ENCODE peak calls at places on chromosomes 6 and 20, in five cellular contexts. One of them, this sample, is unnamed.

GRCh38 chr6:159966339-159966738 is 2.5 kb upstream of the IGF2R start:
- DNase-seq in RWPE1: no peak
- DNase-seq in adrenal gland: no peak
- DNase-seq in uterus: no peak
- DNase-seq in retinal pigment epithelial cell: no peak
- DNase-seq in this sample: no peak

GRCh38 chr6:161437851-161438250 is 164.0 kb upstream of the AGPAT4 start:
- DNase-seq in RWPE1: peak
- DNase-seq in adrenal gland: no peak
- DNase-seq in retinal pigment epithelial cell: no peak
- DNase-seq in uterus: no peak
- DNase-seq in this sample: no peak

GRCh38 chr6:145707397-145707796 is 27.9 kb downstream of the EPM2A start:
- DNase-seq in RWPE1: no peak
- DNase-seq in adrenal gland: no peak
- DNase-seq in uterus: no peak
- DNase-seq in retinal pigment epithelial cell: no peak
- DNase-seq in this sample: no peak

GRCh38 chr6:24078200-24078599 is 47.8 kb upstream of the NRSN1 start:
- DNase-seq in retinal pigment epithelial cell: no peak
- DNase-seq in adrenal gland: no peak
- DNase-seq in RWPE1: no peak
- DNase-seq in uterus: no peak
- DNase-seq in this sample: no peak

GRCh38 chr6:40164345-40164755 is 230.1 kb upstream of the MOCS1 start:
- DNase-seq in RWPE1: no peak
- DNase-seq in adrenal gland: no peak
- DNase-seq in retinal pigment epithelial cell: no peak
- DNase-seq in uterus: peak
- DNase-seq in this sample: no peak

GRCh38 chr6:111105578-111105977 is 18.3 kb downstream of the SLC16A10 start:
- DNase-seq in RWPE1: peak
- DNase-seq in adrenal gland: peak
- DNase-seq in retinal pigment epithelial cell: peak
- DNase-seq in uterus: peak
- DNase-seq in this sample: no peak

GRCh38 chr6:54198134-54198533 is 86.9 kb downstream of the MLIP start:
- DNase-seq in RWPE1: no peak
- DNase-seq in retinal pigment epithelial cell: no peak
- DNase-seq in uterus: no peak
- DNase-seq in adrenal gland: no peak
- DNase-seq in this sample: no peak

GRCh38 chr6:127587875-127588274 is 10.9 kb downstream of the C6orf58 start:
- DNase-seq in uterus: no peak
- DNase-seq in adrenal gland: no peak
- DNase-seq in retinal pigment epithelial cell: no peak
- DNase-seq in RWPE1: no peak
- DNase-seq in this sample: no peak

GRCh38 chr20:48463916-48464315 is 363.9 kb downstream of the PREX1 start:
- DNase-seq in retinal pigment epithelial cell: peak
- DNase-seq in uterus: peak
- DNase-seq in adrenal gland: no peak
- DNase-seq in RWPE1: no peak
- DNase-seq in this sample: no peak

GRCh38 chr6:32779036-32779435 is 15.7 kb upstream of the HLA-DQB2 start:
- DNase-seq in retinal pigment epithelial cell: no peak
- DNase-seq in uterus: no peak
- DNase-seq in RWPE1: no peak
- DNase-seq in adrenal gland: no peak
- DNase-seq in this sample: no peak

GRCh38 chr6:74073896-74074295 is 377.9 kb downstream of the CD109 start:
- DNase-seq in RWPE1: no peak
- DNase-seq in retinal pigment epithelial cell: no peak
- DNase-seq in uterus: no peak
- DNase-seq in adrenal gland: no peak
- DNase-seq in this sample: no peak

GRCh38 chr20:20391115-20391514 is 23.2 kb downstream of the INSM1 start:
- DNase-seq in uterus: no peak
- DNase-seq in retinal pigment epithelial cell: no peak
- DNase-seq in RWPE1: no peak
- DNase-seq in adrenal gland: no peak
- DNase-seq in this sample: no peak

GRCh38 chr6:38184780-38185080 is 365.2 kb downstream of the ZFAND3 start:
- DNase-seq in adrenal gland: no peak
- DNase-seq in retinal pigment epithelial cell: no peak
- DNase-seq in uterus: no peak
- DNase-seq in RWPE1: no peak
- DNase-seq in this sample: peak

GRCh38 chr6:26516481-26517427 is 16.7 kb downstream of the BTN1A1 start:
- DNase-seq in RWPE1: no peak
- DNase-seq in adrenal gland: no peak
- DNase-seq in retinal pigment epithelial cell: no peak
- DNase-seq in uterus: no peak
- DNase-seq in this sample: no peak

GRCh38 chr6:80454197-80454596 is 347.7 kb downstream of the BCKDHB start:
- DNase-seq in RWPE1: peak
- DNase-seq in retinal pigment epithelial cell: peak
- DNase-seq in adrenal gland: no peak
- DNase-seq in uterus: no peak
- DNase-seq in this sample: peak

GRCh38 chr6:154916857-154917256 is 78.3 kb upstream of the TIAM2 start:
- DNase-seq in adrenal gland: no peak
- DNase-seq in RWPE1: no peak
- DNase-seq in uterus: no peak
- DNase-seq in retinal pigment epithelial cell: no peak
- DNase-seq in this sample: no peak

GRCh38 chr20:43549416-43550136 is 9.3 kb upstream of the SGK2 start:
- DNase-seq in retinal pigment epithelial cell: no peak
- DNase-seq in adrenal gland: no peak
- DNase-seq in uterus: no peak
- DNase-seq in RWPE1: no peak
- DNase-seq in this sample: no peak

GRCh38 chr6:100210138-100210872 is 216.3 kb upstream of the MCHR2 start:
- DNase-seq in retinal pigment epithelial cell: no peak
- DNase-seq in uterus: no peak
- DNase-seq in adrenal gland: no peak
- DNase-seq in RWPE1: no peak
- DNase-seq in this sample: no peak

GRCh38 chr6:99471638-99472037 is 43.6 kb downstream of the USP45 start:
- DNase-seq in retinal pigment epithelial cell: no peak
- DNase-seq in RWPE1: no peak
- DNase-seq in uterus: no peak
- DNase-seq in adrenal gland: no peak
- DNase-seq in this sample: no peak

GRCh38 chr6:144882425-144882824 is 597.3 kb downstream of the UTRN start:
- DNase-seq in adrenal gland: no peak
- DNase-seq in RWPE1: no peak
- DNase-seq in retinal pigment epithelial cell: no peak
- DNase-seq in uterus: no peak
- DNase-seq in this sample: no peak

GRCh38 chr6:101730954-101731353 is 337.4 kb downstream of the GRIK2 start:
- DNase-seq in retinal pigment epithelial cell: no peak
- DNase-seq in uterus: no peak
- DNase-seq in RWPE1: no peak
- DNase-seq in adrenal gland: no peak
- DNase-seq in this sample: no peak

GRCh38 chr6:47165918-47166317 is 123.8 kb upstream of the ADGRF1 start:
- DNase-seq in retinal pigment epithelial cell: no peak
- DNase-seq in RWPE1: no peak
- DNase-seq in adrenal gland: no peak
- DNase-seq in uterus: no peak
- DNase-seq in this sample: no peak

GRCh38 chr6:33112148-33112547 is 36.4 kb downstream of the HLA-DPB1 start:
- DNase-seq in uterus: no peak
- DNase-seq in RWPE1: peak
- DNase-seq in adrenal gland: peak
- DNase-seq in retinal pigment epithelial cell: peak
- DNase-seq in this sample: peak

GRCh38 chr6:117534974-117535373 is 52.5 kb downstream of the DCBLD1 start:
- DNase-seq in RWPE1: no peak
- DNase-seq in adrenal gland: no peak
- DNase-seq in uterus: no peak
- DNase-seq in retinal pigment epithelial cell: no peak
- DNase-seq in this sample: no peak

GRCh38 chr20:32296874-32297420 is 19.5 kb downstream of the KIF3B start:
- DNase-seq in adrenal gland: no peak
- DNase-seq in uterus: no peak
- DNase-seq in retinal pigment epithelial cell: no peak
- DNase-seq in RWPE1: no peak
- DNase-seq in this sample: no peak

GRCh38 chr6:35160642-35161041 is 19.5 kb upstream of the TCP11 start:
- DNase-seq in uterus: no peak
- DNase-seq in adrenal gland: no peak
- DNase-seq in RWPE1: no peak
- DNase-seq in retinal pigment epithelial cell: no peak
- DNase-seq in this sample: no peak

GRCh38 chr20:47929368-47930115 is 144.3 kb upstream of the SULF2 start:
- DNase-seq in RWPE1: peak
- DNase-seq in adrenal gland: peak
- DNase-seq in retinal pigment epithelial cell: peak
- DNase-seq in uterus: no peak
- DNase-seq in this sample: no peak

GRCh38 chr6:31621320-31621939 is 915 bp downstream of the PRRC2A start:
- DNase-seq in adrenal gland: no peak
- DNase-seq in retinal pigment epithelial cell: no peak
- DNase-seq in uterus: no peak
- DNase-seq in RWPE1: no peak
- DNase-seq in this sample: no peak

GRCh38 chr6:11810854-11811643 is 32.4 kb upstream of the ADTRP start:
- DNase-seq in retinal pigment epithelial cell: peak
- DNase-seq in RWPE1: no peak
- DNase-seq in adrenal gland: no peak
- DNase-seq in uterus: no peak
- DNase-seq in this sample: no peak

GRCh38 chr20:208937-209566 is 18.0 kb upstream of the DEFB129 start:
- DNase-seq in uterus: no peak
- DNase-seq in adrenal gland: peak
- DNase-seq in retinal pigment epithelial cell: peak
- DNase-seq in RWPE1: peak
- DNase-seq in this sample: peak
- TF ChIP-seq CTCF in uterus: peak
- TF ChIP-seq CTCF in adrenal gland: peak
- TF ChIP-seq CTCF in retinal pigment epithelial cell: peak
- TF ChIP-seq CTCF in RWPE1: peak
- TF ChIP-seq CTCF in this sample: peak

DNA sequence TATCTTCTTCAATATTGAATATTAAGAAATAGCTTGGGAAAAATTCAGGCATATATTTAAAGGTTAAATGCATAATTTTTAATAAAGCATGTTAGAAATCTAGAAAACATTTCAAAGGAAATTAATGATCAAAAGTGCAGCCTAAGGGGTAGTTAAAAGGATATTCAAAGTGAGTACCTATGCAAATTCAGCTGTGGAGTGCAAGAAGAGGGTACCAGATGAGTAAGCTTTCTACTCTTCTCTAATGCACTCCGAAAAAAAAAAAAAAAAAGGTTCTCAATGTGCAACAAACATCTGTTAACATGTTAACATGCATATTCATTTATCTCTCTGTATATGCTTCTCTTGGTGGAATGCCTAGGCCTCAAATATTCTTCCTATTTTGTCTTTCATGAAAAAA is 32.0 kb upstream of the KATNA1 start:
- DNase-seq in retinal pigment epithelial cell: no peak
- DNase-seq in uterus: no peak
- DNase-seq in adrenal gland: no peak
- DNase-seq in RWPE1: no peak
- DNase-seq in this sample: peak
- TF ChIP-seq CTCF in retinal pigment epithelial cell: no peak
- TF ChIP-seq CTCF in uterus: no peak
- TF ChIP-seq CTCF in adrenal gland: no peak
- TF ChIP-seq CTCF in RWPE1: no peak
- TF ChIP-seq CTCF in this sample: no peak

DNA sequence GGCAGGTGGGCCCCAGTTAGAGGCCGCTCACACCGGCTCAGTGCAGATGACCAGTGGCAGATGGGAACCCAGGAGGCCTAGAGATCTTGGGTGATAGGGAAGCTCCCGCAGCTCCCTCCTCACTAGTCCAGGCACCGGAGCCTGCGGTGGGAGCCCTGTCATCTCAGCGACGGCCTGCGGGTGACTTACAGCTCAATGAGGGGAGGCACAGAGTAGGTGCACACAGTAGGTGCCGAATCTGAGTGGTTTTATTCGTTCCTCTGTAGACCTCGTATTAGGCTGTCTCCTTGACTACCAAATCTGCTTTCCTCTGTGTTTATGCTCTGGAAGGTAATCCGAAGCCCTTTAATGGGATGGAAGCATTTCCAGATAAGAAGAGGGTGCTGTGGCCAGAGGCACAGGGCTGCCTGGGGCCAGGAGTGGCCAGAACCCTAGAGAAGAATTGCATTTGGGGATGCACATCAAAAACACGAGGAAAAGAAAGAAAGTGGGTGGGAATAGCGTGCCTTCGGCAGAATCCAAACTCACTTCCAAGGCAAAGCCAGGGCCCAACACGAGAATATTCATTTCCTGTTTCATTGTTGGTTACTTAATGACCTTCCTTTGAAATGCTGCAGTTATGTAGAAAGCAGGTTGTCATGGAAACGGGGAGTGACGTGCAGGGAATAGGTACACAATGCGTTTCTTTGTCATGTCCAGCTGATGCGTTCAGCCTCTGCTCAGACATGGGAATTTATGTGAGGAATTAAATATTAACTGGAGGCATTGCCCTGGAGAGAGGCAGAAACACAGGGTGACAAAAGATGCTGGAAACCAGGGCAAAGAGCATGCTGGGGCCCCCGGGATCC is 24.7 kb downstream of the MYT1 start:
- DNase-seq in retinal pigment epithelial cell: peak
- DNase-seq in adrenal gland: peak
- DNase-seq in uterus: no peak
- DNase-seq in RWPE1: peak
- DNase-seq in this sample: no peak
- TF ChIP-seq CTCF in retinal pigment epithelial cell: no peak
- TF ChIP-seq CTCF in adrenal gland: no peak
- TF ChIP-seq CTCF in uterus: no peak
- TF ChIP-seq CTCF in RWPE1: no peak
- TF ChIP-seq CTCF in this sample: no peak

DNA sequence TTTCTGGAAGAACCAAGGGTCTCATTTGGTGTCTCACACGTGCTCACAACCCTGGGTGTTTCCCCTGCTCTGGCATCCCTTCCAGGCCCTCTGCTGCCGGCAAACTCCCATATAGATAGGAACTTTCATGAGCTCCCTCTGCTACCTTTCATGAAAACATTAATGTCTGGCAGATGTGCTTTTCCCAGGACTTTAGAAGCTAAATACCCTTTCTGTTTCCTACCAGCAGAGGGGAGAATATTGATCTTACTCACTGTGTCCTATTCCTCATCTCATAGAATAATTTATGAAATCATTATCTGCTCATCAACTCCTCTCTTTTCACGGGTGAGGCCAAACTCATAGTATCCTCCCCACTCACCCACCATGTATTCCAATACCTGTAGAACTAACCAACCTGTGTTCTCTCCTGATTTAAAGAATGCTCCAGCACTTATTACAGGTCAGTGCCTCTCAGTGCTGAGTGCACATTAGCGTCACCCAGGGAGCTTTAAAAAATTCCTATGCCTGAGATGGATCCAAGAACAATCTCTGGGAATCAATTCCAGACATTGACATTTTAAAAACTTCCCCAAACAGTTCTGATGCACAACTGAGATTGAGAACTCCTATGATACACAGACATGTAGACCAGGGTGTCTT is 298.5 kb upstream of the JAG1 start:
- DNase-seq in adrenal gland: no peak
- DNase-seq in RWPE1: no peak
- DNase-seq in retinal pigment epithelial cell: no peak
- DNase-seq in uterus: no peak
- DNase-seq in this sample: no peak
- TF ChIP-seq CTCF in adrenal gland: no peak
- TF ChIP-seq CTCF in RWPE1: no peak
- TF ChIP-seq CTCF in retinal pigment epithelial cell: peak
- TF ChIP-seq CTCF in uterus: no peak
- TF ChIP-seq CTCF in this sample: no peak